ENCODE peak calls at places on chromosomes 4 and X, in seven cellular contexts. V is GM23248, U is H7, H is neuronal stem cell, B is right lobe of liver, E is GM23338, Y is IMR-90. R is an unnamed sample. For H3K36me3, the result is how much of the 10 kb centered on the place peaks cover.

GRCh38 chr4:185754961-185755360 is 57.0 kb downstream of the SORBS2 start:
- DNase-seq in V (no peak), U (no peak), H (no peak), B (no peak), E (no peak), Y (no peak), R (no peak)

GRCh38 chrX:30302957-30303356 is 6.2 kb downstream of the NR0B1 start:
- DNase-seq in V (peak), U (peak), H (no peak), B (peak), E (no peak), Y (no peak), R (peak)

GRCh38 chrX:102067966-102068723 is 57.3 kb upstream of the TCEAL2 start:
- DNase-seq in V (peak), U (peak), H (no peak), B (no peak), E (peak), Y (peak), R (peak)

GRCh38 chr4:13970349-13970748 is 342.8 kb upstream of the BOD1L1 start:
- DNase-seq in V (no peak), U (no peak), H (no peak), B (no peak), E (no peak), Y (peak), R (no peak)

GRCh38 chr4:2646386-2647149 is 109.6 kb downstream of the TNIP2 start:
- DNase-seq in V (no peak), U (no peak), H (no peak), B (no peak), E (no peak), Y (no peak), R (no peak)

GRCh38 chr4:48896845-48897244 is 9.7 kb downstream of the OCIAD2 start:
- DNase-seq in V (no peak), U (no peak), H (no peak), B (no peak), E (no peak), Y (no peak), R (no peak)

GRCh38 chrX:151724563-151725337 is 8.9 kb downstream of the FATE1 start:
- DNase-seq in V (no peak), U (no peak), H (no peak), B (no peak), E (no peak), Y (no peak), R (no peak)

GRCh38 chr4:141933978-141934377 is 297.6 kb downstream of the IL15 start:
- DNase-seq in V (no peak), U (no peak), H (no peak), B (no peak), E (no peak), Y (peak), R (no peak)

GRCh38 chrX:68498508-68499379 is at the start of gene YIPF6:
- DNase-seq in V (peak), U (peak), H (peak), B (peak), E (peak), Y (peak), R (peak)

GRCh38 chr4:36081185-36081584 is 163.1 kb downstream of the ARAP2 start:
- DNase-seq in V (no peak), U (no peak), H (no peak), B (no peak), E (no peak), Y (no peak), R (no peak)

GRCh38 chr4:17347445-17347844 is 164.4 kb downstream of the QDPR start:
- DNase-seq in V (peak), U (peak), H (no peak), B (peak), E (peak), Y (peak), R (peak)

GRCh38 chr4:70765368-70765767 is 43.6 kb downstream of the RUFY3 start:
- DNase-seq in V (no peak), U (no peak), H (no peak), B (no peak), E (no peak), Y (no peak), R (no peak)

GRCh38 chr4:187840814-187841213 is 154.8 kb upstream of the ZFP42 start:
- DNase-seq in V (no peak), U (no peak), H (no peak), B (no peak), E (no peak), Y (peak), R (no peak)

GRCh38 chrX:67692246-67692645 is 148.4 kb downstream of the AR start:
- DNase-seq in V (peak), U (no peak), H (no peak), B (no peak), E (no peak), Y (peak), R (no peak)

GRCh38 chrX:40155617-40156471 is 58.1 kb upstream of the BCOR start:
- DNase-seq in V (peak), U (peak), H (no peak), B (no peak), E (peak), Y (no peak), R (peak)

GRCh38 chr4:107482546-107482945 is 237.5 kb downstream of the PAPSS1 start:
- DNase-seq in V (no peak), U (no peak), H (no peak), B (no peak), E (no peak), Y (no peak), R (no peak)

GRCh38 chrX:28668957-28669356 is 81.7 kb downstream of the IL1RAPL1 start:
- DNase-seq in V (no peak), U (no peak), H (no peak), B (no peak), E (no peak), Y (peak), R (no peak)

GRCh38 chrX:71652405-71652804 is 14.9 kb upstream of the LOC101059915 start:
- DNase-seq in V (peak), U (peak), H (peak), B (no peak), E (peak), Y (peak), R (peak)

GRCh38 chr4:9762823-9763475 is 18.5 kb upstream of the DRD5 start:
- DNase-seq in V (peak), U (peak), H (peak), B (peak), E (peak), Y (peak), R (peak)

GRCh38 chr4:88320174-88320779 is 35.9 kb upstream of the PPM1K start:
- DNase-seq in V (no peak), U (peak), H (no peak), B (no peak), E (peak), Y (no peak), R (peak)

GRCh38 chrX:580020-580419 is 50.6 kb upstream of the SHOX start:
- DNase-seq in V (no peak), U (no peak), H (no peak), B (no peak), E (no peak), Y (no peak), R (no peak)

GRCh38 chrX:113651306-113651705 is 810.7 kb upstream of the AMOT start:
- DNase-seq in V (no peak), U (no peak), H (no peak), B (no peak), E (no peak), Y (no peak), R (no peak)

GRCh38 chrX:38275615-38276014 is 51.7 kb downstream of the RPGR start:
- DNase-seq in V (peak), U (no peak), H (no peak), B (no peak), E (no peak), Y (peak), R (no peak)

GRCh38 chr4:147731611-147732515 is at the start of gene ARHGAP10:
- DNase-seq in V (peak), U (peak), H (peak), B (peak), E (peak), Y (peak), R (peak)

GRCh38 chr4:7781993-7782392 is 157.7 kb downstream of the AFAP1 start:
- DNase-seq in V (no peak), U (no peak), H (no peak), B (no peak), E (no peak), Y (no peak), R (no peak)
- H3K36me3 ChIP-seq in V (half or more), U (under half), H (under half), B (under half), E (under half), Y (half or more), R (under half)

GRCh38 chr4:145815626-145816025 is 123.0 kb downstream of the ZNF827 start:
- DNase-seq in V (peak), U (no peak), H (no peak), B (no peak), E (no peak), Y (peak), R (no peak)
- H3K36me3 ChIP-seq in V (under half), U (under half), H (half or more), B (under half), E (under half), Y (under half), R (under half)

GRCh38 chr4:24872720-24873119 is 40.1 kb downstream of the CCDC149 start:
- DNase-seq in V (no peak), U (no peak), H (no peak), B (no peak), E (no peak), Y (no peak), R (no peak)
- H3K36me3 ChIP-seq in V (under half), U (under half), H (under half), B (under half), E (under half), Y (under half), R (under half)

DNA sequence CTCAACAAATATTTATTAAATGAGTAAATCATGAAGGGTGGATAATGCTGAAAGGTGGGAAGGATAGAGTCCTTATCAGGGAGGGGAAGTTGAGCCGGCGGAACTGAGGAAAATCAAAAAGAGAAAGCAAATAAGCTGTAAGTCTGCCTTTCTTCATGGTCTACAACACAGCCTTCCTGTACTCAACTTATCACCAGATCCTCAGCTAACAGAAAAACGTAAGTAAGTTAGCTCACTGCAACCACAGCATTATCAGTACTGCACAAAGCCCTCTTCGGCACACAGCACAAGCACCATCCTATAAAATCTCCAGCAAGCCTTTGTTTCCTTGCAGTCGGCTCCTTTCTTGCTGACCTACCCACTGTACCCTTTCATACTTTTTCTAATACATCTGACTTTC is 70.3 kb downstream of the CRMP1 start:
- DNase-seq in V (no peak), U (no peak), H (no peak), B (no peak), E (no peak), Y (no peak), R (no peak)
- H3K36me3 ChIP-seq in V (under half), U (under half), H (half or more), B (under half), E (under half), Y (half or more), R (under half)

DNA sequence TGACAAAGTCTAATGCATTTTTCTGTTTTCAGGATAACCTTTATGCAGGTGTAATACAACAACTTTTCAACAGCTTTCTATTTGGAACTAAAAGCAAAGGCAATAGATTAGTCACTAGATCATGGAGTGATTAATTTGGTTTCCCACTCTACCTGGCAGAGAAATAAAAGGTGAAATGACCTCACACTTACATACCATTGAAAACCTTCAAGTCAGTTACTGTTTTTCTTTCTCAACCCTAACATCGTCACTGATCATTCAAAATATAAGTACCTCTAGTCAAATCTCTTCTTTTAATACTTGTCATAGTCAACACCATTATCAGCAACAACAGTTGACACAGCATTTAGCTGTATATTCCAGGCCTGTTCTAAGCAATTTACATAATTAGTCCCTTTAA is 85.1 kb upstream of the ZCCHC13 start:
- DNase-seq in V (no peak), U (no peak), H (no peak), B (no peak), E (no peak), Y (no peak), R (no peak)
- H3K36me3 ChIP-seq in V (under half), U (under half), H (under half), B (under half), E (under half), Y (under half), R (under half)

GRCh38 chr4:117417856-117418255 is 332.5 kb upstream of the TRAM1L1 start:
- DNase-seq in V (no peak), U (no peak), H (no peak), B (no peak), E (no peak), Y (peak), R (no peak)

GRCh38 chr4:117412661-117413060 is 327.3 kb upstream of the TRAM1L1 start:
- DNase-seq in V (no peak), U (no peak), H (no peak), B (no peak), E (no peak), Y (no peak), R (no peak)
- H3K36me3 ChIP-seq in V (under half), U (under half), H (under half), B (under half), E (under half), Y (under half), R (under half)

DNA sequence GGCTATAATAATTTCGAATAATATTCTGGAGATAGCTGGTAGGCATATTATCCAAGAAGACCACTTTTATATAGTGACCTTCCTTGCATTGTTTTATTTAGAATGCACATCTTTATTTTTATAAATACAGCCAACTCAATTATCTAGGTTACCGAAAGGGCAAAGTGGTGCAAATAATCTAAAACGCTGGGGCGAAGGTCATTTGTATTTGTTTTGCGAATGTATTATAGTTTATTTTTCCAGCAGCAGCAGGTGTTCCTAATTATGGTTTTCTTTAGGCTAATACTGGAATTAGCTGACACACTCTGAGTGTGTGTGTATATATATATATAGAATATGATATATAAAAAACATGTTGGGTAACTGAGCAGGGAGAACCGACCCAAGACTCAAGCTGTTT is 48.1 kb upstream of the RAP2C start:
- DNase-seq in V (no peak), U (no peak), H (no peak), B (no peak), E (no peak), Y (no peak), R (no peak)
- H3K36me3 ChIP-seq in V (under half), U (under half), H (under half), B (under half), E (under half), Y (under half), R (under half)

DNA sequence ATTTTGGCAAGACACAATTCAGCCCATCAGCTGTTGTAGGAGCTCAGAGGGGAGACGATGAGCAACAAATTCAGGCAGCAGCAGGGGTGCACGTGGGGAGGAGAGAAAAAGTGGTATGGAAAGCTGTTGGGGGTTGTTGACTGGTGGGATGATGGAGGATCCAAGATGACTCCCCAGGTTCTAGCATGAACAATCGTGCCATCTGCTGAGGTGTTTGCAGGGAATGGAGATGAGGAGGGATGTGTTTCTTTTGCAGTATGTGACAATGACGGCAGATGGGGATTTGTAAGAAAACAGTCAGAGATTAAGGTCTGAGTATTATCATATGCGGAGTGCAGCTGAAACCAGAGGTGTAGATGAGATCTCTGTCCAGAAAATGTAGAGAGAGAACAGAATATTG is 63.3 kb downstream of the SEL1L3 start:
- DNase-seq in V (no peak), U (no peak), H (no peak), B (no peak), E (no peak), Y (no peak), R (no peak)
- H3K36me3 ChIP-seq in V (under half), U (under half), H (under half), B (under half), E (under half), Y (under half), R (under half)

DNA sequence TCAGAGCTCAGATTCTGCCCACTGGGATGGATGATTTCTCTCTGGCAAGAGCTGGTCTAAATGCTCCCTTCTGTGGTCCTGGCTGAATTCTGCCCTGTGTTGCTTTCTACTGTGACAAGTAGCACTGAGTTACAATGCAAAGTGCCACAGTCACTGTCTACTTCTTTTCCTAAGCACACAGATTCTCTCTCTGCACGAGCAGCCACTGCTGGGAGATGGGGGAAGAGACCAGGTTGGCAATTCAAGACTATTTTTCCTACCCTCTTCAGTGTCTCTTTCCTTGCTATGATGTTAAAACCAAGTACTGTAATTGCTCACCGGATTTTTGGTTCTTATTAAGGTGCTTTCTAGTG is 45.5 kb downstream of the STAP1 start:
- DNase-seq in V (no peak), U (no peak), H (no peak), B (no peak), E (no peak), Y (no peak), R (no peak)
- H3K36me3 ChIP-seq in V (under half), U (under half), H (under half), B (under half), E (under half), Y (under half), R (under half)